ENCODE peak calls at places on chromosomes 4 and X, in six cellular contexts. One of them, this sample, is unnamed.

GRCh38 chr4:3009422-3009821 is 46.1 kb downstream of the GRK4 start:
- DNase-seq in lung: no peak
- DNase-seq in CD8-positive, alpha-beta T cell: no peak
- DNase-seq in OCI-LY7: peak; percentile 29
- DNase-seq in fibroblast of mammary gland: peak; percentile 65
- DNase-seq in heart right ventricle: no peak
- DNase-seq in this sample: no peak

GRCh38 chrX:136534131-136534530 is 2.1 kb downstream of the VGLL1 start:
- DNase-seq in OCI-LY7: no peak
- DNase-seq in lung: no peak
- DNase-seq in fibroblast of mammary gland: no peak
- DNase-seq in CD8-positive, alpha-beta T cell: no peak
- DNase-seq in heart right ventricle: no peak
- DNase-seq in this sample: no peak

GRCh38 chrX:17876135-17876534 is 15.0 kb upstream of the RAI2 start:
- DNase-seq in heart right ventricle: no peak
- DNase-seq in lung: no peak
- DNase-seq in fibroblast of mammary gland: no peak
- DNase-seq in OCI-LY7: no peak
- DNase-seq in CD8-positive, alpha-beta T cell: no peak
- DNase-seq in this sample: no peak

GRCh38 chr4:48329976-48330375 is 11.4 kb upstream of the SLAIN2 start:
- DNase-seq in heart right ventricle: no peak
- DNase-seq in lung: no peak
- DNase-seq in CD8-positive, alpha-beta T cell: no peak
- DNase-seq in OCI-LY7: no peak
- DNase-seq in fibroblast of mammary gland: peak; percentile 88
- DNase-seq in this sample: no peak

GRCh38 chr4:90943311-90943710 is 816.1 kb downstream of the CCSER1 start:
- DNase-seq in CD8-positive, alpha-beta T cell: no peak
- DNase-seq in fibroblast of mammary gland: no peak
- DNase-seq in OCI-LY7: no peak
- DNase-seq in lung: no peak
- DNase-seq in heart right ventricle: no peak
- DNase-seq in this sample: no peak

GRCh38 chrX:114365045-114365834 is 218.6 kb upstream of the HTR2C start:
- DNase-seq in lung: no peak
- DNase-seq in fibroblast of mammary gland: no peak
- DNase-seq in CD8-positive, alpha-beta T cell: no peak
- DNase-seq in heart right ventricle: no peak
- DNase-seq in OCI-LY7: no peak
- DNase-seq in this sample: no peak

GRCh38 chrX:135434258-135435138 is 12.8 kb downstream of the SMIM10L2A start:
- DNase-seq in OCI-LY7: no peak
- DNase-seq in CD8-positive, alpha-beta T cell: no peak
- DNase-seq in heart right ventricle: no peak
- DNase-seq in lung: no peak
- DNase-seq in fibroblast of mammary gland: no peak
- DNase-seq in this sample: no peak

GRCh38 chrX:9471571-9471985 is 6.7 kb downstream of the TBL1X start:
- DNase-seq in CD8-positive, alpha-beta T cell: no peak
- DNase-seq in heart right ventricle: no peak
- DNase-seq in lung: no peak
- DNase-seq in OCI-LY7: no peak
- DNase-seq in fibroblast of mammary gland: no peak
- DNase-seq in this sample: no peak

GRCh38 chr4:21451032-21451431 is 497.5 kb downstream of the KCNIP4 start:
- DNase-seq in OCI-LY7: no peak
- DNase-seq in CD8-positive, alpha-beta T cell: no peak
- DNase-seq in fibroblast of mammary gland: peak; percentile 75
- DNase-seq in lung: no peak
- DNase-seq in heart right ventricle: no peak
- DNase-seq in this sample: no peak

GRCh38 chrX:20231598-20231997 is 35.1 kb downstream of the RPS6KA3 start:
- DNase-seq in heart right ventricle: no peak
- DNase-seq in lung: no peak
- DNase-seq in fibroblast of mammary gland: no peak
- DNase-seq in CD8-positive, alpha-beta T cell: no peak
- DNase-seq in OCI-LY7: no peak
- DNase-seq in this sample: no peak

GRCh38 chrX:44972132-44972531 is 99.1 kb downstream of the KDM6A start:
- DNase-seq in lung: no peak
- DNase-seq in OCI-LY7: no peak
- DNase-seq in fibroblast of mammary gland: no peak
- DNase-seq in CD8-positive, alpha-beta T cell: no peak
- DNase-seq in heart right ventricle: no peak
- DNase-seq in this sample: no peak

GRCh38 chrX:133482345-133483041 is 67.2 kb upstream of the GPC4 start:
- DNase-seq in lung: no peak
- DNase-seq in OCI-LY7: no peak
- DNase-seq in heart right ventricle: no peak
- DNase-seq in CD8-positive, alpha-beta T cell: no peak
- DNase-seq in fibroblast of mammary gland: peak; percentile 85
- DNase-seq in this sample: no peak

GRCh38 chr4:163967710-163968109 is 473.2 kb downstream of the TMA16 start:
- DNase-seq in CD8-positive, alpha-beta T cell: no peak
- DNase-seq in lung: no peak
- DNase-seq in heart right ventricle: no peak
- DNase-seq in fibroblast of mammary gland: no peak
- DNase-seq in OCI-LY7: no peak
- DNase-seq in this sample: no peak

GRCh38 chr4:106365613-106366012 is 3.0 kb downstream of the GIMD1 start:
- DNase-seq in lung: no peak
- DNase-seq in heart right ventricle: no peak
- DNase-seq in fibroblast of mammary gland: peak; percentile 92
- DNase-seq in OCI-LY7: no peak
- DNase-seq in CD8-positive, alpha-beta T cell: no peak
- DNase-seq in this sample: no peak

GRCh38 chr4:77930154-77930553 is 67.5 kb downstream of the MRPL1 start:
- DNase-seq in lung: no peak
- DNase-seq in OCI-LY7: no peak
- DNase-seq in fibroblast of mammary gland: no peak
- DNase-seq in CD8-positive, alpha-beta T cell: no peak
- DNase-seq in heart right ventricle: no peak
- DNase-seq in this sample: no peak

GRCh38 chrX:123720486-123720885 is 12.4 kb downstream of the THOC2 start:
- DNase-seq in CD8-positive, alpha-beta T cell: no peak
- DNase-seq in heart right ventricle: no peak
- DNase-seq in fibroblast of mammary gland: no peak
- DNase-seq in OCI-LY7: no peak
- DNase-seq in lung: no peak
- DNase-seq in this sample: no peak

GRCh38 chr4:170652571-170652970 is 562.8 kb upstream of the AADAT start:
- DNase-seq in OCI-LY7: no peak
- DNase-seq in fibroblast of mammary gland: peak; percentile 33
- DNase-seq in CD8-positive, alpha-beta T cell: no peak
- DNase-seq in heart right ventricle: no peak
- DNase-seq in lung: no peak
- DNase-seq in this sample: no peak

GRCh38 chr4:78788005-78788889 is 12.1 kb downstream of the BMP2K start:
- DNase-seq in lung: no peak
- DNase-seq in heart right ventricle: no peak
- DNase-seq in OCI-LY7: no peak
- DNase-seq in CD8-positive, alpha-beta T cell: no peak
- DNase-seq in fibroblast of mammary gland: peak; percentile 49
- DNase-seq in this sample: no peak

GRCh38 chr4:169164669-169165415 is 105.9 kb downstream of the SH3RF1 start:
- DNase-seq in CD8-positive, alpha-beta T cell: no peak
- DNase-seq in heart right ventricle: no peak
- DNase-seq in OCI-LY7: no peak
- DNase-seq in lung: no peak
- DNase-seq in fibroblast of mammary gland: peak; percentile 58
- DNase-seq in this sample: no peak

GRCh38 chr4:75633846-75634245 is 3.5 kb upstream of the CDKL2 start:
- DNase-seq in OCI-LY7: no peak
- DNase-seq in CD8-positive, alpha-beta T cell: no peak
- DNase-seq in fibroblast of mammary gland: peak; percentile 49
- DNase-seq in lung: no peak
- DNase-seq in heart right ventricle: no peak
- DNase-seq in this sample: no peak

GRCh38 chr4:13112030-13112429 is 372.1 kb downstream of the RAB28 start:
- DNase-seq in lung: no peak
- DNase-seq in heart right ventricle: no peak
- DNase-seq in fibroblast of mammary gland: no peak
- DNase-seq in CD8-positive, alpha-beta T cell: no peak
- DNase-seq in OCI-LY7: no peak
- DNase-seq in this sample: no peak

GRCh38 chrX:127243654-127244053 is 424.1 kb downstream of the PRR32 start:
- DNase-seq in heart right ventricle: no peak
- DNase-seq in OCI-LY7: no peak
- DNase-seq in CD8-positive, alpha-beta T cell: no peak
- DNase-seq in lung: no peak
- DNase-seq in fibroblast of mammary gland: no peak
- DNase-seq in this sample: no peak

GRCh38 chr4:143203577-143203976 is 18.9 kb downstream of the USP38 start:
- DNase-seq in OCI-LY7: no peak
- DNase-seq in lung: no peak
- DNase-seq in fibroblast of mammary gland: no peak
- DNase-seq in heart right ventricle: no peak
- DNase-seq in CD8-positive, alpha-beta T cell: no peak
- DNase-seq in this sample: no peak

GRCh38 chr4:8351931-8352367 is 82.4 kb downstream of the HTRA3 start:
- DNase-seq in heart right ventricle: no peak
- DNase-seq in OCI-LY7: no peak
- DNase-seq in fibroblast of mammary gland: peak; percentile 15
- DNase-seq in CD8-positive, alpha-beta T cell: no peak
- DNase-seq in lung: peak; percentile 42
- DNase-seq in this sample: no peak

GRCh38 chr4:88327669-88328068 is 43.3 kb upstream of the PPM1K start:
- DNase-seq in fibroblast of mammary gland: no peak
- DNase-seq in OCI-LY7: no peak
- DNase-seq in CD8-positive, alpha-beta T cell: no peak
- DNase-seq in heart right ventricle: no peak
- DNase-seq in lung: no peak
- DNase-seq in this sample: no peak

GRCh38 chr4:3364199-3364598 is 71.4 kb downstream of the RGS12 start:
- DNase-seq in fibroblast of mammary gland: no peak
- DNase-seq in lung: peak; percentile 26
- DNase-seq in OCI-LY7: no peak
- DNase-seq in heart right ventricle: no peak
- DNase-seq in CD8-positive, alpha-beta T cell: no peak
- DNase-seq in this sample: no peak

GRCh38 chr4:155745984-155746383 is 12.8 kb upstream of the GUCY1B1 start:
- DNase-seq in lung: no peak
- DNase-seq in OCI-LY7: no peak
- DNase-seq in fibroblast of mammary gland: peak; percentile 88
- DNase-seq in heart right ventricle: no peak
- DNase-seq in CD8-positive, alpha-beta T cell: no peak
- DNase-seq in this sample: no peak

GRCh38 chr4:155738548-155738947 is 20.3 kb upstream of the GUCY1B1 start:
- DNase-seq in fibroblast of mammary gland: peak; percentile 95
- DNase-seq in lung: no peak
- DNase-seq in CD8-positive, alpha-beta T cell: no peak
- DNase-seq in OCI-LY7: no peak
- DNase-seq in heart right ventricle: no peak
- DNase-seq in this sample: no peak

GRCh38 chr4:155742310-155743015 is 16.4 kb upstream of the GUCY1B1 start:
- DNase-seq in CD8-positive, alpha-beta T cell: no peak
- DNase-seq in OCI-LY7: no peak
- DNase-seq in lung: no peak
- DNase-seq in fibroblast of mammary gland: peak; percentile 15
- DNase-seq in heart right ventricle: no peak
- DNase-seq in this sample: no peak

GRCh38 chr4:155741546-155741945 is 17.3 kb upstream of the GUCY1B1 start:
- DNase-seq in fibroblast of mammary gland: no peak
- DNase-seq in CD8-positive, alpha-beta T cell: no peak
- DNase-seq in OCI-LY7: no peak
- DNase-seq in lung: no peak
- DNase-seq in heart right ventricle: no peak
- DNase-seq in this sample: no peak
- H3K4me3 ChIP-seq in fibroblast of mammary gland: no peak overlapping the region
- H3K4me3 ChIP-seq in CD8-positive, alpha-beta T cell: no peak overlapping the region
- H3K4me3 ChIP-seq in OCI-LY7: no peak overlapping the region
- H3K4me3 ChIP-seq in lung: no peak overlapping the region
- H3K4me3 ChIP-seq in heart right ventricle: no peak overlapping the region
- H3K4me3 ChIP-seq in this sample: no peak overlapping the region

GRCh38 chr4:172147702-172148101 is 334.5 kb downstream of the GALNTL6 start:
- DNase-seq in CD8-positive, alpha-beta T cell: no peak
- DNase-seq in heart right ventricle: no peak
- DNase-seq in lung: no peak
- DNase-seq in fibroblast of mammary gland: peak; percentile 12
- DNase-seq in OCI-LY7: no peak
- DNase-seq in this sample: no peak
- TF ChIP-seq CTCF in CD8-positive, alpha-beta T cell: no peak
- TF ChIP-seq CTCF in heart right ventricle: no peak
- TF ChIP-seq CTCF in lung: no peak
- TF ChIP-seq CTCF in fibroblast of mammary gland: no peak
- TF ChIP-seq CTCF in OCI-LY7: no peak
- TF ChIP-seq CTCF in this sample: no peak

GRCh38 chrX:95945528-95945927 is 739.1 kb upstream of the DIAPH2 start:
- DNase-seq in OCI-LY7: no peak
- DNase-seq in fibroblast of mammary gland: no peak
- DNase-seq in CD8-positive, alpha-beta T cell: no peak
- DNase-seq in heart right ventricle: no peak
- DNase-seq in lung: no peak
- DNase-seq in this sample: no peak

GRCh38 chrX:95950679-95951078 is 734.0 kb upstream of the DIAPH2 start:
- DNase-seq in lung: no peak
- DNase-seq in OCI-LY7: no peak
- DNase-seq in heart right ventricle: no peak
- DNase-seq in fibroblast of mammary gland: no peak
- DNase-seq in CD8-positive, alpha-beta T cell: no peak
- DNase-seq in this sample: no peak

GRCh38 chrX:95949588-95949987 is 735.1 kb upstream of the DIAPH2 start:
- DNase-seq in heart right ventricle: no peak
- DNase-seq in lung: no peak
- DNase-seq in fibroblast of mammary gland: no peak
- DNase-seq in OCI-LY7: no peak
- DNase-seq in CD8-positive, alpha-beta T cell: no peak
- DNase-seq in this sample: no peak
- H3K4me3 ChIP-seq in heart right ventricle: no peak overlapping the region
- H3K4me3 ChIP-seq in lung: no peak overlapping the region
- H3K4me3 ChIP-seq in fibroblast of mammary gland: no peak overlapping the region
- H3K4me3 ChIP-seq in OCI-LY7: no peak overlapping the region
- H3K4me3 ChIP-seq in CD8-positive, alpha-beta T cell: no peak overlapping the region
- H3K4me3 ChIP-seq in this sample: no peak overlapping the region

GRCh38 chrX:13340182-13340791 is 20.4 kb upstream of the ATXN3L start:
- DNase-seq in heart right ventricle: no peak
- DNase-seq in fibroblast of mammary gland: no peak
- DNase-seq in CD8-positive, alpha-beta T cell: no peak
- DNase-seq in lung: no peak
- DNase-seq in OCI-LY7: no peak
- DNase-seq in this sample: no peak
- TF ChIP-seq CTCF in heart right ventricle: no peak
- TF ChIP-seq CTCF in fibroblast of mammary gland: no peak
- TF ChIP-seq CTCF in CD8-positive, alpha-beta T cell: no peak
- TF ChIP-seq CTCF in lung: no peak
- TF ChIP-seq CTCF in OCI-LY7: no peak
- TF ChIP-seq CTCF in this sample: no peak

DNA sequence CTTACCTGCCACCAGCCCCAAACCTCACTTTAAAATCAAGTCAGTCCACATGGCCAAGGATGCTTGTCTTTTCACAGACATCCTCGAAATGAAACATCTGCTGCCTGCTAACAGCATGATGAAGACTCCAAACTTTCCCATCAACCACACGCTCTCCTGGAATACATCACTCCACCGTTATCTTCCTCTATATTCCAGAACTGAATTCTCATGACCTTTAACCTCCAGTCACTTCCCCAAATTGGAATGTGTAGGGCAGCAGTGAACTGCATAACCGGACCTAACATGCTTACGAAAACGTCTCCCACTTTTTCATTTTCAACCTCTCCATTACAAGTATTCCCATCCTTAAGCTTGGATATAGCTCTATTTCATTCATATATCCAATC is 30.7 kb upstream of the ZNF41 start:
- DNase-seq in CD8-positive, alpha-beta T cell: no peak
- DNase-seq in fibroblast of mammary gland: peak; percentile 35
- DNase-seq in heart right ventricle: no peak
- DNase-seq in OCI-LY7: no peak
- DNase-seq in lung: no peak
- DNase-seq in this sample: no peak
- H3K4me3 ChIP-seq in CD8-positive, alpha-beta T cell: peak overlapping the region; percentile 25
- H3K4me3 ChIP-seq in fibroblast of mammary gland: peak overlapping the region; percentile 43
- H3K4me3 ChIP-seq in heart right ventricle: peak overlapping the region; percentile 48
- H3K4me3 ChIP-seq in OCI-LY7: peak overlapping the region; percentile 67
- H3K4me3 ChIP-seq in lung: no peak overlapping the region
- H3K4me3 ChIP-seq in this sample: peak overlapping the region; percentile 47

This sample was measured in heart left ventricle.